ENCODE peak calls at places on chromosomes 6 and 20, in six cellular contexts. B is OCI-LY7, P is AG10803, O is ascending aorta, I is upper lobe of right lung, H is testis. K is an unnamed sample.

GRCh38 chr6:139534472-139535115 is 160.1 kb upstream of the CITED2 start:
- DNase-seq in B (no peak), P (no peak), O (no peak), I (no peak), H (no peak), K (no peak)

GRCh38 chr6:39754493-39755115 is 29.4 kb upstream of the KIF6 start:
- DNase-seq in B (no peak), P (no peak), O (no peak), I (no peak), H (peak), K (no peak)

GRCh38 chr6:13355043-13355945 is 27.0 kb upstream of the TBC1D7 start:
- DNase-seq in B (peak), P (peak), O (no peak), I (no peak), H (no peak), K (peak)

GRCh38 chr6:158808918-158809678 is 10.1 kb downstream of the EZR start:
- DNase-seq in B (peak), P (peak), O (no peak), I (no peak), H (no peak), K (peak)

GRCh38 chr6:47134476-47135189 is 92.5 kb upstream of the ADGRF1 start:
- DNase-seq in B (no peak), P (peak), O (no peak), I (no peak), H (no peak), K (peak)

GRCh38 chr6:82861121-82861520 is 204.5 kb downstream of the UBE3D start:
- DNase-seq in B (no peak), P (peak), O (no peak), I (no peak), H (no peak), K (no peak)

GRCh38 chr6:112332274-112332673 is 14.9 kb upstream of the RFPL4B start:
- DNase-seq in B (no peak), P (peak), O (no peak), I (no peak), H (no peak), K (no peak)

GRCh38 chr6:150373260-150373701 is 4.5 kb downstream of the IYD start:
- DNase-seq in B (no peak), P (peak), O (peak), I (no peak), H (no peak), K (peak)

GRCh38 chr20:36435799-36436541 is 105.3 kb upstream of the MYL9 start:
- DNase-seq in B (peak), P (peak), O (peak), I (peak), H (peak), K (peak)

GRCh38 chr6:25750911-25751310 is 3.6 kb upstream of the SLC17A4 start:
- DNase-seq in B (no peak), P (no peak), O (no peak), I (no peak), H (no peak), K (no peak)

GRCh38 chr6:25747477-25747876 is 7.1 kb upstream of the SLC17A4 start:
- DNase-seq in B (no peak), P (no peak), O (no peak), I (no peak), H (no peak), K (no peak)

GRCh38 chr6:25748049-25748448 is 6.5 kb upstream of the SLC17A4 start:
- DNase-seq in B (no peak), P (no peak), O (no peak), I (no peak), H (no peak), K (no peak)

GRCh38 chr6:25746968-25747367 is 7.6 kb upstream of the SLC17A4 start:
- DNase-seq in B (no peak), P (no peak), O (no peak), I (no peak), H (no peak), K (no peak)

GRCh38 chr6:25749837-25750236 is 4.7 kb upstream of the SLC17A4 start:
- DNase-seq in B (no peak), P (no peak), O (no peak), I (no peak), H (no peak), K (no peak)
- H3K4me3 ChIP-seq in B (no peak), P (no peak), O (no peak), I (no peak), H (no peak), K (no peak)

GRCh38 chr20:33169176-33169794 is 1.3 kb downstream of the BPIFA2 start:
- DNase-seq in B (peak), P (no peak), O (no peak), I (no peak), H (peak), K (no peak)
- TF ChIP-seq CTCF in B (peak), P (peak), O (no peak), I (peak), H (peak), K (peak)

DNA sequence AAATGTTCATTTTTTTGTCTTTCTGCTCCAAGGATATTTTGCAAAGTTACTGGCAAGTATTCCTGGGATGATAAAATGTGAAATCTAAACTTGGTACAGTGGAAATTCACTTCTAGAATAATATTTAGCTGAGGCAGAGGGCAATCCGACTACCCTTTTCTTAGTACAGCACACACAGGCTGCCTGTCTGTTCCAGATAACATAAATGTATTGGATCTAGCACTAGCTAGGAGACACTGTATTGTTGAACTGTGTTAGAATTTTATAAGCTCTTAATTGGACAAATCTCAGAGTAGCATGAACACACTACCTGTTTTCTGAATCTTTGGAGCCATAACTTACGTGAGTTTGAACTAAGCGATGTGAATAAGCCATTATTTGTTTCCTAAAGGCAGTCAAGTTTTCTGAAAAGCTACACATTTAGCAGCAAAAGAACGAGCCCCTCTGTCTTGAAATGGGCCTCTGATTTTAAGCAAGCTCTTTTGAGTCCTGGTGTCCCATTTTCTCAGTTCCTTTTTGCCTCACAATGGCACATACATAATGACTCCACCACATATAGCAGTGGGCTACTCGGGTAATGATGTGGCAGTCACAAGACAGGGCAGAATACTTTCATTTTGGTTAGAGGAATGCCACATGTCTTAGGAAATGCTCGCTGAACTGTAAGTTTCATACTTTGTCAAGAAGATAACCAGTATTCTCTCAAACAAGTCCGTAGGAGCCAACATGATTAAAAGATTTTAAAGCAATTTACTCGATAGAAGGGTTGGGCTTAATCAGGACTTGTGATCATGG is 116.5 kb upstream of the ESR1 start:
- DNase-seq in B (peak), P (peak), O (no peak), I (no peak), H (peak), K (peak)
- H3K4me3 ChIP-seq in B (no peak), P (peak), O (peak), I (peak), H (peak), K (peak)

DNA sequence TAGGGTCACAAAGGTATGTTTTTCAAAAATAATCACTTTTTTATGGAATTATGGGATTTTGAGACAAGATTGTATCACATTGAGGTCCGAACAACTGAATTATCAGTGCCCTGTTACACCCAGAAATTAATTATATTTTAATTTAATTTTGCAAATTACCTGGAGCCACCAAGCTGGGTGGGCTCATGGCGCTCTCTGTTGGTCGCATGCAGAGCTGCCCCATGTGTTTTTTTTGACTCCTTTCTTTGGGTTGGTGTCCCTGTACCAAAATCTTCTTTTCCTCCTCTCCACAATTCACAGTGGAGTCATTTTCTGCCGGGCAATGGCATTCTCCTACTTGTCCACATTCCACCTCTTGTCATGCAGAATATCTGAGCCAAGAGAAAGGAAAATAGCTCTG is 38.9 kb upstream of the FRMD1 start:
- DNase-seq in B (no peak), P (no peak), O (no peak), I (no peak), H (no peak), K (no peak)
- TF ChIP-seq CTCF in B (peak), P (peak), O (no peak), I (peak), H (peak), K (peak)

DNA sequence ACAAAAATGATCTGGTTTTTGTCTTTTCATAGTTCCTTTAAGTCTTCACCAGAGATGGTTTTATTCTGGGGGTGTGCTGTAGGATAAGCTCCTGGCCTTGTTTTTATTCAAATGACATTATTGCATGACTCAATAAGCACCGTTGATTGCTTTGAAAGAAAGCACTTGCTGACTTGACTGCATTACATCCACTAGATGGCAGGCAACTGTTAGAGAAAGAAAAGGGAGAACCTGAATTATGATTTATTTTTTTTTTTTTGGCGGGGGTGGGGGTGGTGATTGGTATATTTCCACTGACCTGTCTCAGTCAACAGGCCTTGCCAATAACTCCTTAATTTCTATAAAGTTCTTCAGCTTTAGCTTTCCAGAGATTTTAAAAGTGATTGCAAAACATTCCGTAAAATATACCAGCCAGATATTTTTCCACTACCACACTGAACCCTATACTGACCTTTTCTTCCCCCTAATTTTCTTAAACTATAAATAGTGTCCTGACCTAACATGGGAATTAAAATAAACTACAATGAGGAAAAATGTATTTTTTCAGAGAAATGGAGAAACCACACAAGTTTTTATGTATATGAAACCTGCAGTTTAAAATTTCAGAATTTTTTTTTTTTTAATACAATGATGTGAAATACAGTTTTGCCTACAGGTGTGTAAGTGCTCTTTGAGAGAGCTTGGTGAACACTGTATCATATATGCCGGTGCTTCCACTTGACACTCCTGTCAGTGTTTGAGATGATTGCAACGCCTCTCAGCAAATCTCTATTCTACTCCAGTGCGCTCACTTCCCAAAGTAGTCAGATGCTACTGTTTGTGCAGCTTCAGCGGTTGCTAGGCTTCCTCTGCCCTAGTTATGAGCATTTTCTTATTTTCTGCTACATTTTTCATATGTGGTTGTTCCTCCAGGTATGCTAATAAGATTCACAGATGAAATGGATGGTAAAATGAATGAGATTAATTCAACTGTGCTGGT is 274.3 kb downstream of the CD109 start:
- DNase-seq in B (peak), P (peak), O (no peak), I (no peak), H (no peak), K (peak)
- H3K4me3 ChIP-seq in B (no peak), P (no peak), O (no peak), I (no peak), H (no peak), K (no peak)